ENCODE peak calls at places on chromosomes 7 and 10, in nine cellular contexts. A, Q, B, C, O, W, T, I and N are unnamed samples.

GRCh38 chr10:119090968-119091367 is 10.4 kb upstream of the EIF3A start:
- DNase-seq in W (peak), T (peak), I (no peak), Q (no peak), C (no peak), A (no peak), B (no peak), O (no peak), N (no peak)

GRCh38 chr7:155965010-155965409 is 152.7 kb upstream of the SHH start:
- DNase-seq in A (no peak), O (no peak), Q (no peak), W (no peak), I (no peak), T (peak), C (no peak), B (no peak), N (no peak)

GRCh38 chr7:142478479-142479220 is 220.8 kb upstream of the PRSS58 start:
- DNase-seq in O (peak), Q (no peak), W (peak), A (no peak), T (peak), B (peak), I (peak), C (no peak), N (peak)

GRCh38 chr10:117003336-117003735 is 1.7 kb downstream of the SHTN1 start:
- DNase-seq in Q (no peak), W (no peak), T (no peak), C (no peak), B (no peak), I (no peak), O (no peak), A (no peak), N (no peak)

GRCh38 chr7:36396150-36396549 is 6.5 kb downstream of the ANLN start:
- DNase-seq in W (peak), T (peak), Q (no peak), A (no peak), O (no peak), B (no peak), C (no peak), I (no peak), N (no peak)

GRCh38 chr10:102119417-102120141 is 589 bp downstream of the LDB1 start:
- DNase-seq in W (peak), C (no peak), I (peak), T (peak), O (peak), Q (no peak), A (peak), B (peak), N (peak)

GRCh38 chr10:74924251-74924954 is 98.0 kb downstream of the KAT6B start:
- DNase-seq in O (peak), T (peak), W (peak), B (no peak), Q (no peak), I (no peak), C (peak), A (no peak), N (no peak)

GRCh38 chr10:14389981-14390590 is 59.4 kb upstream of the FRMD4A start:
- DNase-seq in B (peak), Q (no peak), I (no peak), A (no peak), T (no peak), C (no peak), O (no peak), W (no peak), N (peak)

GRCh38 chr10:128061306-128062300 is 64.6 kb downstream of the MKI67 start:
- DNase-seq in T (no peak), I (no peak), W (no peak), A (no peak), O (no peak), B (no peak), C (no peak), Q (no peak), N (no peak)

GRCh38 chr7:156379242-156380070 is 261.1 kb upstream of the RNF32 start:
- DNase-seq in C (no peak), I (no peak), W (no peak), B (no peak), Q (no peak), A (no peak), T (no peak), O (peak), N (no peak)

GRCh38 chr7:158078161-158078910 is 509.3 kb downstream of the PTPRN2 start:
- DNase-seq in B (no peak), Q (peak), A (no peak), W (no peak), T (no peak), O (no peak), I (no peak), C (no peak), N (no peak)

GRCh38 chr7:151273646-151274375 is 25.3 kb upstream of the SMARCD3 start:
- DNase-seq in Q (no peak), C (no peak), W (no peak), A (no peak), B (no peak), I (no peak), T (no peak), O (no peak), N (no peak)

GRCh38 chr7:151018421-151019129 is 5.7 kb downstream of the ATG9B start:
- DNase-seq in Q (no peak), A (no peak), O (no peak), W (no peak), C (peak), I (peak), T (no peak), B (no peak), N (no peak)

GRCh38 chr10:86058964-86059363 is 307.6 kb downstream of the GRID1 start:
- DNase-seq in I (no peak), Q (no peak), B (no peak), T (no peak), W (no peak), C (no peak), O (no peak), A (no peak), N (no peak)

GRCh38 chr10:588246-589165 is 101.0 kb downstream of the DIP2C start:
- DNase-seq in W (no peak), O (no peak), Q (no peak), I (no peak), C (no peak), T (no peak), B (no peak), A (no peak), N (no peak)

GRCh38 chr7:141072548-141073172 is 1.2 kb upstream of the TMEM178B start:
- DNase-seq in T (peak), Q (peak), B (peak), O (peak), A (peak), W (peak), I (peak), C (peak), N (peak)

GRCh38 chr7:150986099-150986512 is 4.7 kb upstream of the NOS3 start:
- DNase-seq in Q (peak), I (peak), A (no peak), B (peak), W (no peak), T (peak), C (no peak), O (peak), N (peak)

GRCh38 chr10:117168135-117168674 is 29.1 kb upstream of the KCNK18 start:
- DNase-seq in O (peak), T (no peak), A (peak), B (peak), Q (peak), C (no peak), I (peak), W (peak), N (peak)

GRCh38 chr7:132771301-132771730 is 195.0 kb upstream of the PLXNA4 start:
- DNase-seq in Q (no peak), W (no peak), T (no peak), O (no peak), A (no peak), B (no peak), I (no peak), C (no peak), N (no peak)

GRCh38 chr10:80070068-80070467 is 8.4 kb upstream of the TMEM254 start:
- DNase-seq in T (no peak), A (peak), C (no peak), Q (no peak), O (no peak), I (no peak), W (no peak), B (no peak), N (no peak)

GRCh38 chr7:95485749-95486148 is at the start of gene ASB4:
- DNase-seq in T (no peak), C (no peak), O (no peak), W (no peak), Q (no peak), A (no peak), I (no peak), B (no peak), N (no peak)

GRCh38 chr10:111126981-111127848 is 50.4 kb downstream of the ADRA2A start:
- DNase-seq in B (no peak), C (no peak), T (no peak), W (no peak), Q (no peak), I (no peak), O (no peak), A (no peak), N (no peak)

GRCh38 chr7:128788446-128789412 is 3.0 kb upstream of the CCDC136 start:
- DNase-seq in A (no peak), O (no peak), C (no peak), Q (no peak), B (no peak), T (no peak), W (no peak), I (no peak), N (no peak)

GRCh38 chr7:38321050-38321449 is 47.6 kb upstream of the TARP start:
- DNase-seq in O (no peak), I (no peak), B (no peak), T (no peak), C (no peak), A (no peak), Q (no peak), W (no peak), N (no peak)

GRCh38 chr7:6392712-6393666 is 54.8 kb downstream of the DAGLB start:
- DNase-seq in B (no peak), O (peak), T (peak), C (peak), I (peak), A (no peak), W (peak), Q (no peak), N (peak)